ENCODE peak calls at places on chromosomes 6 and 20, in five cellular contexts. V is CD4-positive, alpha-beta T cell; H is nephron progenitor cell; T is NCI-H345; O is gastrocnemius medialis. Z is an unnamed sample.

GRCh38 chr6:25138697-25139051 is 140.5 kb upstream of the CARMIL1 start:
- DNase-seq in V (no peak), H (no peak), T (no peak), O (no peak), Z (no peak)

GRCh38 chr20:2849529-2849928 is 9.0 kb downstream of the VPS16 start:
- DNase-seq in V (no peak), H (no peak), T (no peak), O (no peak), Z (no peak)

GRCh38 chr20:22586645-22587310 is 2.4 kb upstream of the FOXA2 start:
- DNase-seq in V (no peak), H (peak), T (no peak), O (no peak), Z (peak)

GRCh38 chr6:117497237-117497636 is 14.8 kb downstream of the DCBLD1 start:
- DNase-seq in V (no peak), H (no peak), T (no peak), O (no peak), Z (no peak)

GRCh38 chr20:63149531-63150207 is 66.3 kb downstream of the YTHDF1 start:
- DNase-seq in V (no peak), H (no peak), T (no peak), O (no peak), Z (no peak)

GRCh38 chr6:14883921-14884320 is 361.9 kb upstream of the JARID2 start:
- DNase-seq in V (no peak), H (peak), T (no peak), O (no peak), Z (no peak)

GRCh38 chr6:156163311-156163710 is 613.9 kb upstream of the ARID1B start:
- DNase-seq in V (no peak), H (no peak), T (no peak), O (no peak), Z (no peak)

GRCh38 chr6:27318973-27319372 is 6.9 kb upstream of the POM121L2 start:
- DNase-seq in V (no peak), H (no peak), T (no peak), O (no peak), Z (no peak)

GRCh38 chr6:38567436-38567835 is 72.3 kb downstream of the BTBD9 start:
- DNase-seq in V (no peak), H (no peak), T (peak), O (peak), Z (peak)

GRCh38 chr6:45057711-45058110 is 270.4 kb upstream of the RUNX2 start:
- DNase-seq in V (no peak), H (no peak), T (no peak), O (no peak), Z (no peak)

GRCh38 chr6:10561566-10562088 is 40.5 kb downstream of the GCNT2 start:
- DNase-seq in V (no peak), H (no peak), T (no peak), O (no peak), Z (no peak)

GRCh38 chr6:11434565-11435326 is 102.8 kb upstream of the TMEM170B start:
- DNase-seq in V (no peak), H (no peak), T (no peak), O (no peak), Z (no peak)

GRCh38 chr6:7998103-7998725 is 66.0 kb downstream of the BLOC1S5 start:
- DNase-seq in V (no peak), H (no peak), T (no peak), O (no peak), Z (no peak)

GRCh38 chr6:149389509-149390297 is 10.4 kb upstream of the SUMO4 start:
- DNase-seq in V (no peak), H (no peak), T (no peak), O (no peak), Z (no peak)

GRCh38 chr6:133191323-133191722 is 49.8 kb upstream of the EYA4 start:
- DNase-seq in V (no peak), H (no peak), T (no peak), O (no peak), Z (no peak)

GRCh38 chr20:38881806-38882440 is 44.3 kb upstream of the FAM83D start:
- DNase-seq in V (no peak), H (no peak), T (no peak), O (no peak), Z (no peak)

GRCh38 chr20:49583669-49584417 is 15.9 kb upstream of the PTGIS start:
- DNase-seq in V (no peak), H (no peak), T (peak), O (peak), Z (peak)

GRCh38 chr6:22470454-22471368 is 98.7 kb upstream of the HDGFL1 start:
- DNase-seq in V (no peak), H (no peak), T (peak), O (peak), Z (no peak)

Z was measured in psoas muscle.